ENCODE peak calls at places on chromosomes 11 and 22, in four cellular contexts. Z is A549, W is WTC11, I is HepG2. E is an unnamed sample.

GRCh38 chr22:47548953-47549740 is 786.7 kb downstream of the TBC1D22A start:
- DNase-seq in W (no peak), Z (no peak), I (no peak), E (no peak)

GRCh38 chr11:110710520-110711381 is 1.5 kb downstream of the ARHGAP20 start:
- DNase-seq in W (peak; percentile 50), I (peak; percentile 9), Z (no peak), E (no peak)

GRCh38 chr22:27719033-27719341 is 82.6 kb downstream of the MN1 start:
- DNase-seq in W (no peak), Z (no peak), I (no peak), E (no peak)

GRCh38 chr11:123505546-123506299 is 75.7 kb downstream of the GRAMD1B start:
- DNase-seq in W (peak; percentile 67), I (no peak), Z (no peak), E (no peak)

GRCh38 chr11:130979386-130979972 is 63.2 kb upstream of the SNX19 start:
- DNase-seq in I (no peak), W (no peak), Z (peak; percentile 23), E (no peak)

GRCh38 chr11:134950692-134951304 is 538.8 kb upstream of the B3GAT1 start:
- DNase-seq in W (no peak), I (no peak), Z (no peak), E (no peak)

GRCh38 chr11:117837791-117838190 is 13.2 kb upstream of the FXYD2 start:
- DNase-seq in I (no peak), W (no peak), Z (no peak), E (no peak)

GRCh38 chr11:71372693-71373657 is 75.2 kb downstream of the DHCR7 start:
- DNase-seq in W (no peak), I (peak; percentile 26), Z (peak; percentile 46), E (no peak)

GRCh38 chr11:205221-206001 is 1.8 kb downstream of the BET1L start:
- DNase-seq in W (no peak), Z (no peak), I (no peak), E (no peak)

GRCh38 chr11:87295237-87295636 is 257.5 kb downstream of the TMEM135 start:
- DNase-seq in W (no peak), Z (no peak), I (no peak), E (no peak)

GRCh38 chr11:35179466-35180135 is 40.6 kb downstream of the CD44 start:
- DNase-seq in W (no peak), Z (no peak), I (no peak), E (no peak)

GRCh38 chr11:24391165-24391564 is 105.7 kb upstream of the LUZP2 start:
- DNase-seq in Z (peak; percentile 2), I (no peak), W (no peak), E (no peak)

GRCh38 chr11:34899633-34900016 is 16.6 kb downstream of the APIP start:
- DNase-seq in W (peak; percentile 14), I (no peak), Z (peak; percentile 27), E (no peak)

GRCh38 chr11:109026891-109027489 is 362.1 kb downstream of the DDX10 start:
- DNase-seq in Z (no peak), W (no peak), I (no peak), E (no peak)

GRCh38 chr11:34053161-34053686 is 1.7 kb downstream of the CAPRIN1 start:
- DNase-seq in Z (peak; percentile 82), W (peak; percentile 66), I (peak; percentile 67), E (peak; percentile 73)

GRCh38 chr11:57476883-57477506 is 16.7 kb downstream of the RTN4RL2 start:
- DNase-seq in Z (peak; percentile 56), I (no peak), W (peak; percentile 55), E (no peak)

GRCh38 chr11:113693030-113693429 is 13.1 kb downstream of the TMPRSS5 start:
- DNase-seq in W (no peak), Z (no peak), I (no peak), E (no peak)

GRCh38 chr22:19431641-19432091 is at the start of gene HIRA:
- DNase-seq in W (peak; percentile 87), Z (peak; percentile 80), I (peak; percentile 60), E (peak; percentile 95)

GRCh38 chr22:49433044-49433443 is 394.6 kb downstream of the BRD1 start:
- DNase-seq in I (no peak), W (no peak), Z (no peak), E (no peak)

GRCh38 chr22:29983296-29983917 is 96.9 kb upstream of the HORMAD2 start:
- DNase-seq in I (no peak), W (no peak), Z (no peak), E (no peak)

GRCh38 chr11:85941380-85941973 is 86.3 kb downstream of the CCDC83 start:
- DNase-seq in Z (peak; percentile 66), W (peak; percentile 61), I (peak; percentile 56), E (peak; percentile 69)

GRCh38 chr11:102829671-102830070 is 13.7 kb downstream of the MMP3 start:
- DNase-seq in Z (no peak), W (no peak), I (no peak), E (no peak)

GRCh38 chr22:29214232-29214631 is 8.5 kb downstream of the EMID1 start:
- DNase-seq in I (no peak), W (no peak), Z (no peak), E (no peak)

GRCh38 chr11:78807351-78807750 is 232.7 kb upstream of the NARS2 start:
- DNase-seq in I (no peak), W (no peak), Z (no peak), E (no peak)

GRCh38 chr22:41127447-41127846 is 35.1 kb downstream of the EP300 start:
- DNase-seq in Z (no peak), W (no peak), I (no peak), E (no peak)

GRCh38 chr11:36354221-36355003 is 58.3 kb downstream of the PRR5L start:
- DNase-seq in W (no peak), Z (no peak), I (no peak), E (no peak)

GRCh38 chr11:70521475-70522260 is 123.3 kb downstream of the CTTN start:
- DNase-seq in I (no peak), Z (no peak), W (no peak), E (no peak)

GRCh38 chr11:75796091-75796435 is 18.9 kb upstream of the UVRAG start:
- DNase-seq in Z (no peak), W (no peak), I (no peak), E (no peak)

GRCh38 chr11:96000064-96000463 is 76.2 kb upstream of the MTMR2 start:
- DNase-seq in Z (no peak), W (no peak), I (no peak), E (no peak)

GRCh38 chr11:42976636-42977217 is 335.1 kb upstream of the API5 start:
- DNase-seq in I (no peak), Z (no peak), W (no peak), E (no peak)
- TF ChIP-seq HMGXB4 in I (no peak), Z (no peak), W (no peak), E (no peak)

GRCh38 chr11:98549571-98549970 is 471.2 kb upstream of the CNTN5 start:
- DNase-seq in I (no peak), W (no peak), Z (no peak), E (no peak)

DNA sequence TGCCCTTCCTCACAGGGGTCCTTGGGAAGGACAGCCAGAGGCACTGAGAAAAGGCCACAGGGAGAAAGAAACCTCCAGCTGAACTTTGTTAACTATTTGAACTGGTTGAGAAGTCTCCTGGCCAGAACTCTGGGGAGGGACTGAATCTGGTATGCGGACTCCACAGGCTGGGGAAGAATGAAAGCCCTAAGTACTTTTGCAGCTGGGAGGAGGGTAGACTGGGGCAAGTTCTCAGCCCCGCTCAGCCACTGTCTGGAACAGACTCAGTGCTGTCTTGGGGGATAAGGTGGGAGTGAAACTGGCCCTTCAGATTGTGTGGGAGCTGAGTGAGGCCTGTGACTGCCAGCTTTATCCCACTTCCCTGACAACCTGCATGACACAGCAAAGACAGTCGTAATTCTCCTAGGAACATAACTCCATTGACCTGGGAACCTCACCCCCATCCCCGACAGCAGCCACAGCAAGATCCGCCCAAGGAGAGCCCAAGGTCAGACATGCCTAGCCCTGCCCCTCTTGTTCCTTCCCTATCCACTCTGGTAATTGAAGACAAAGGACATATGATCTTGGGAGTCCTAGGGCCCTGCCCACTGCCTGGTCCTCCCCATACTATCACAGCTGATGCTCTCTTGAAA is 475.1 kb upstream of the CNTN5 start:
- DNase-seq in Z (no peak), W (no peak), I (no peak), E (no peak)
- TF ChIP-seq HMGXB4 in Z (no peak), W (no peak), I (no peak), E (no peak)

DNA sequence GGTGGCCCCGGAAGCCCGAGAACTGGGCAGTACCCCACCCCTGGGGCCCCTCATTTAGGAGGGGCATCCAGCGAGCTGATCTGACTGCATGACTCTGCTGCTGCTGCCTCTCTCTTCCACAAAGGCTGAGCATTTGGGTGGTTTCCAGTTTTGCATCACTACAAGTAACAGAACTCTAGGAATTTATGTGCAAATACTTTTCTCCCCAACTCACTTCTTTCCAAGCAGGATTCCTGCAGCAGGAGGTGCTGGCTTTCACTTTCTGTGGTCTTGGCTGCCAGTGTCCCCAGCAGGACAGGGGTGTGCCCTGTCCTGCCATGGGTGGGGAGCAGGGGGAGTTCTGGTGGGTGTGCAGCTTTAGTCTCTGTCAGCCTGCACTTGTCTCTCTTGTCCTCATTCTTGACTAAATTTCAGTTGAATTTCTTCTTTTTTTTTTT is 21.2 kb downstream of the UPB1 start:
- DNase-seq in W (no peak), Z (peak; percentile 19), I (peak; percentile 62), E (no peak)
- TF ChIP-seq HMGXB4 in W (no peak), Z (no peak), I (no peak), E (no peak)

GRCh38 chr11:107996025-107996776 is 12.5 kb upstream of the CUL5 start:
- DNase-seq in I (no peak), Z (no peak), W (no peak), E (no peak)
- TF ChIP-seq HMGXB4 in I (no peak), Z (no peak), W (no peak), E (no peak)

DNA sequence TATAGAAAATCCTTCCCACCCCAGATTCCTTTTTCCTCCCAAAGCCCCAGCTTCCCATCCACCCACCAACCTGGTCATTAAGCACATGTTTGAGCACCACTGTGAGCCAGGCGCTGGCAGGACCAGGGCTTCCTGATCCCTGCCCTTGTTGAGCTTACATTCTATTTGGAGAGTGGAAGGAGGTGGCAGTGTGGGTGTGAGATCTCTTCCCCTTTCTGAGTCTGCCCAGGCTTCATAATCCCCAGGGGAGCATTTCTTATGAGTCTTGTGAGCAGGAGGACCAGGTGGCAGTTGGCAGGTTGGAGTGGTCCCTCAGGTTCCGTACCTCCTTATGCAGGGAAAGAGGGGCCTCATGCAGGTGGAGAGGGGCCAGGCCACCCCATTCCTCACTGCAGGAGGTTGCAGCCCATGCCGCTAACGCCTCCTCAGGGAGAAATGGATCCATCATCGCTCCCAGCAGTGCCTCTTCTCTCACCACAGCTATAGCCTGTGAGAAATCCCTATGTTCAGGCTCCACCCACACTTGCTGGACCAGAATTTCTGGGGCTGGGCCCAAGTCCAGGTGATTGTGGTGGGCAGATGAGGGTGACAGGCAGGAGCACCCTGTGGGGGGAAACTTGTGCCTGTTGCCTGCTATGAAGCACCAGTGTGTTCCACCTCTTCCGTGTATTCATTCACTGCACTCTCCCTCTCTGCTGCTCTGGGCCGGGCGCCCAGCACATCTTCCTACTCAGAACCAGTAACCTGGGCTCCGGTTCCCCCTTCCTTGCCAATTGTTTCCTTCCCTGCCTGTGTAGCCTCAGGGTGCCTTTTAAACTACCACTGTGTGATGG is 23.5 kb downstream of the UBE2L3 start:
- DNase-seq in I (no peak), W (no peak), Z (no peak), E (no peak)
- TF ChIP-seq HMGXB4 in I (no peak), W (no peak), Z (no peak), E (no peak)